ENCODE peak calls at places on chromosome 1, in four cellular contexts. B is mucosa of descending colon, W is HFF-Myc, D is Peyer's patch. X is an unnamed sample.

GRCh38 chr1:25182629-25183028 is 49.7 kb downstream of the SYF2 start:
- DNase-seq in W (peak), B (no peak), D (no peak), X (no peak)

GRCh38 chr1:227234998-227235405 is 83.3 kb downstream of the CDC42BPA start:
- DNase-seq in B (peak), W (peak), D (no peak), X (no peak)

GRCh38 chr1:223203011-223203410 is 60.0 kb upstream of the TLR5 start:
- DNase-seq in D (no peak), B (no peak), W (no peak), X (no peak)

GRCh38 chr1:118294817-118295486 is 109.9 kb upstream of the SPAG17 start:
- DNase-seq in W (no peak), D (no peak), B (no peak), X (no peak)

GRCh38 chr1:111856411-111857135 is 100.9 kb downstream of the DDX20 start:
- DNase-seq in B (no peak), D (no peak), W (no peak), X (no peak)

GRCh38 chr1:53145942-53146708 is 3.7 kb upstream of the SLC1A7 start:
- DNase-seq in D (peak), B (peak), W (peak), X (no peak)

GRCh38 chr1:1360511-1361169 is 2.3 kb upstream of the MXRA8 start:
- DNase-seq in B (no peak), D (no peak), W (peak), X (no peak)

GRCh38 chr1:41672173-41672572 is 187.7 kb upstream of the EDN2 start:
- DNase-seq in W (peak), B (no peak), D (no peak), X (no peak)

GRCh38 chr1:221708987-221709386 is 32.9 kb downstream of the DUSP10 start:
- DNase-seq in B (no peak), W (no peak), D (no peak), X (peak)